ENCODE peak calls at places on chromosome 16, in six cellular contexts. O is AG09309, U is AG10803, G is fibroblast of mammary gland, H is psoas muscle, A is esophagus muscularis mucosa. D is an unnamed sample.

GRCh38 chr16:89033304-89033703 is 56.3 kb upstream of the CBFA2T3 start:
- DNase-seq in G (no peak), O (no peak), H (peak; percentile 25), U (no peak), A (no peak), D (no peak)

GRCh38 chr16:85296859-85297698 is 184.8 kb upstream of the CIBAR2 start:
- DNase-seq in H (peak; percentile 78), A (no peak), U (peak; percentile 29), G (peak; percentile 24), O (no peak), D (no peak)

GRCh38 chr16:4324871-4325740 is 9.2 kb downstream of the GLIS2 start:
- DNase-seq in H (peak; percentile 54), A (no peak), U (no peak), G (no peak), O (no peak), D (no peak)

GRCh38 chr16:9060225-9060624 is 31.2 kb upstream of the HAPSTR1 start:
- DNase-seq in H (no peak), A (no peak), G (peak; percentile 48), U (no peak), O (no peak), D (no peak)

GRCh38 chr16:78045865-78046581 is 23.7 kb downstream of the CLEC3A start:
- DNase-seq in U (peak; percentile 49), H (no peak), O (no peak), A (no peak), G (peak; percentile 14), D (peak; percentile 92)

GRCh38 chr16:80125677-80126076 is 415.1 kb upstream of the DYNLRB2 start:
- DNase-seq in H (peak; percentile 62), O (no peak), G (no peak), U (peak; percentile 49), A (no peak), D (no peak)

GRCh38 chr16:57235128-57236092 is 9.6 kb upstream of the ARL2BP start:
- DNase-seq in G (peak; percentile 85), U (no peak), A (no peak), H (no peak), O (no peak), D (no peak)

GRCh38 chr16:23679274-23679985 is 741 bp downstream of the PLK1 start:
- DNase-seq in U (no peak), O (no peak), G (peak; percentile 34), A (no peak), H (no peak), D (no peak)

GRCh38 chr16:6835941-6836340 is 496.7 kb upstream of the RBFOX1 start:
- DNase-seq in O (no peak), G (no peak), U (no peak), H (no peak), A (no peak), D (no peak)

GRCh38 chr16:2511128-2511785 is 2.5 kb upstream of the ATP6V0C start:
- DNase-seq in O (no peak), G (peak; percentile 78), A (no peak), U (peak; percentile 45), H (peak; percentile 78), D (no peak)

GRCh38 chr16:80158766-80159165 is 382.0 kb upstream of the DYNLRB2 start:
- DNase-seq in O (no peak), A (no peak), U (peak; percentile 74), G (peak; percentile 66), H (no peak), D (no peak)

GRCh38 chr16:77227745-77228144 is 28.5 kb downstream of the SYCE1L start:
- DNase-seq in U (no peak), G (no peak), A (no peak), O (no peak), H (no peak), D (no peak)

GRCh38 chr16:81797443-81797842 is 18.4 kb downstream of the PLCG2 start:
- DNase-seq in A (no peak), U (no peak), H (no peak), G (no peak), O (no peak), D (no peak)

GRCh38 chr16:87216824-87217205 is 100.4 kb downstream of the C16orf95 start:
- DNase-seq in A (no peak), O (no peak), H (no peak), G (no peak), U (no peak), D (no peak)

GRCh38 chr16:53892155-53892554 is 188.2 kb downstream of the FTO start:
- DNase-seq in G (peak; percentile 74), U (peak; percentile 73), H (no peak), O (peak; percentile 42), A (no peak), D (no peak)

GRCh38 chr16:85471469-85472431 is 141.4 kb upstream of the GSE1 start:
- DNase-seq in U (no peak), A (no peak), G (no peak), H (no peak), O (no peak), D (no peak)

GRCh38 chr16:58510776-58511628 is 4.3 kb upstream of the SETD6 start:
- DNase-seq in H (peak; percentile 41), A (no peak), O (no peak), U (no peak), G (no peak), D (peak; percentile 82)

DNA sequence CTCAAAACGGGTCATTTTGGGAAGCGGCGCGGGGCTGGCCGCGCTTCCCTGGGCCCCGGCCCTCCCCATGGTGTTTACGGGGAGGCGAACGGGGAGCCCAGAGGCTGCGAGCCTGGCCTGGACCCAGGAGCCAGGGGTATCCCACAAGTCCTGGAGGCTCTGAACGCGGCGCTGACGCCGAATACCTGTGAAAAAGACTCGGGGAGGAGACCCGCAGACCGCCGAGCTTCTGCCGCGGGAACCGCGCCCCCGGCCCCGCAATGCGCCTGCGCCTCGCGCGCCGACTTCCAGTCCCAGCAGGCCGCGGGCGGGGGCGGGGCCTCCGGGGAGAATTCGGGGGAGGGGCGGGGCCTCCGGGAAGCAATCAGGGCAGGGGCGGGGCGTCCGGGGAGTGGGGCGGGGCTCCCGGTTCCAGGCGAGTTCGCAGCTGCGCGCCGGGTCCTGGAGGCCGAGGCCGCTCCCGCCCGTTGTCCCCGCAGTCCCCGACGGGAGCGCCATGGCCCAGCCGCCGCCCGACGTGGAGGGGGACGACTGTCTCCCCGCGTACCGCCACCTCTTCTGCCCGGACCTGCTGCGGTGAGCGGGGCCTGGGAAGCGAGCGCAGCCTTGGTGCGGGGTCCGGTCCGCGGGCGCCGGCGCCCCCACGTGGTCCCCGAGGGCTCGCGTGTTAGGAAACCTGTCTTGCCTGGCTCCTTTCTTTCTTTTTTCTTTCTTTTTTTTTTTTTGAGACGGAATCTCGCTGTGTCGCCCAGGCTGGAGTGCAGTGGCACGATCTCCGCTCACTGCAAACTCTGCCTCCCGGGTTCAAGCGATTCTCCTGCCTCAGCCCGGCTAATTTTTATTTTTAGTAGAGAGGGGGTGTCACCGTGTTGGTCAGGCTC is at the start of gene DECR2:
- DNase-seq in H (peak; percentile 98), A (peak; percentile 99), O (no peak), U (peak; percentile 83), G (peak; percentile 81), D (peak; percentile 98)
- TF ChIP-seq CTCF in H (peak; percentile 38), A (peak; percentile 62), O (peak; percentile 32), U (peak; percentile 40), G (no peak), D (peak; percentile 54)

DNA sequence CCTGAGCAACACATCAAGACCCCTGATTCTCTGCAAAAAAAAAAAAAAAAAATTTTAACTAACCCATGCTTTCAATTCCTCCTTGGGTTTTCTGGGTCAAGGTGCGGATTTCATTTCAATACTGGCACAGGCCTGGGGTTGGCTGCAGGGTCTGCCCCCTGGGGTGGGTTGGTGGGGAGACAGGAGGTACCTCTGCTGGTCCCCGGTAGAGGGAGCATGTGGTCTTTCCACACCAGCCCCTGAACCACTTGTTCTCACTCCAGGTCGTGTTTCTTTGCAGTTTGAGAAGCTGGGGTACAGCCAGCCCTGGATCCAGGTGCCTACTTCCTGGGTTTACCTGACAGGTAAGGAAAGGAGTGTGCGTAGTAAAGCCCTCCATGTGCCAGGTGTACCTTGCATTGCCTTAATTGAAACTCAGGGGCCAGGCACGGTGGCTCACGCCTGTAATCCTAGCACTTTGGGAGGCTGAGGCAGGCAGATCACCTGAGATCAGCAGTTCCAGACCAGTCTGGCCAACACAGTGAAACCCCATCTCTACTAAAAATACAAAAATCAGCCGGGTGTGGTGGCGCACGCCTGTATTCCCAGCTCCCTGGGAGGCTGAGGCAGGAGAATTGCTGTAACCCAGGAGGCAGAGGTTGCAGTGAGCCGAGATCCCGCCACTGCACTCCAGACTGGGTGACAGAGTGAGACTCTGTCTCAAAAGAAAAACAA is 21.8 kb downstream of the SDR42E2 start:
- DNase-seq in O (no peak), G (no peak), U (no peak), A (no peak), H (no peak), D (no peak)
- TF ChIP-seq CTCF in O (peak; percentile 33), G (peak; percentile 21), U (peak; percentile 19), A (no peak), H (no peak), D (peak; percentile 29)

GRCh38 chr16:47204736-47205499 is 61.2 kb upstream of the NETO2 start:
- DNase-seq in G (no peak), O (no peak), H (no peak), U (no peak), A (no peak), D (no peak)
- TF ChIP-seq CTCF in G (no peak), O (no peak), H (no peak), U (no peak), A (no peak), D (peak; percentile 30)

GRCh38 chr16:71421911-71422310 is 19.9 kb downstream of the TLE7 start:
- DNase-seq in A (no peak), O (no peak), U (no peak), G (peak; percentile 30), H (no peak), D (no peak)
- TF ChIP-seq CTCF in A (no peak), O (peak; percentile 41), U (peak; percentile 44), G (peak; percentile 49), H (no peak), D (peak; percentile 16)

GRCh38 chr16:26963109-26963508 is 103.6 kb upstream of the C16orf82 start:
- DNase-seq in O (no peak), A (no peak), U (peak; percentile 16), H (no peak), G (peak; percentile 59), D (no peak)
- TF ChIP-seq CTCF in O (peak; percentile 54), A (no peak), U (peak; percentile 42), H (no peak), G (peak; percentile 41), D (no peak)

DNA sequence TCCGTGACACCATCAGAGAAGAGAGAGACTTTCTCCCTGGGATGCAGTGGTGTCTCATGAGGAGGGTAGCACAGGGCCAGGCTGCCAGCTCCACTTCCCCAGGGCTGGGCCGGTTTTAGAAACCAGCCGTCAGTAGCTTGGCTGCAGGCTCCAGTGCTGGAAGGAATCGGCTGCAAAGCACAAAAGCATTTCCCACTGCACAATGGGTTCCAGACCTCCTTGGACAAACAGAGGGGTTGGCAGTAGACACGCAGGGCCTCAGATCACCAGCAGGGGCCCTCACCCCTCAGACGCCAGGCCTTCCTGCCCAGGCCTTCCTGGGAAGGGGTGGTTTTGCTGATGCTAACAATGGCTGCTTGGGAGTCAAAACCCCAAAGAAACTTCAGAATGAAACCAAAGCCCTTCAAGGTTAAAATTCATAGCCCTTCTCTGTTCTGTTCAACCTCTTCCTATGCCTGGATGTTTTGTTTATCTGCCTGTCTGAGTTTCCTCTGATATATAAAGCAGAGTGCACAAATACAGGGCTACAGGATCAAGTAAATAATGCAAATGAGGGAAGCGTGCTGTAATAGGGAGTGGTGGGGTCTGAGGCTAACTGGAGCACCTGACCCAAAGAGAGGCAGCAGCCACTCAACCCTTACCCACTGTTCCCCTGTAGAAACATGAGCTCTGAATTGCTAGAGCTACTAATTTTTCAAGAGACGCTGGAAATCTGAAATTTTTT is 26.2 kb downstream of the TEKT5 start:
- DNase-seq in O (no peak), G (peak; percentile 23), U (peak; percentile 11), A (no peak), H (no peak), D (no peak)
- TF ChIP-seq CTCF in O (peak; percentile 47), G (peak; percentile 59), U (peak; percentile 55), A (no peak), H (peak; percentile 24), D (peak; percentile 32)

GRCh38 chr16:73846292-73846849 is 450.2 kb upstream of the PSMD7 start:
- DNase-seq in O (no peak), A (no peak), U (no peak), G (no peak), H (no peak), D (no peak)
- TF ChIP-seq CTCF in O (no peak), A (no peak), U (no peak), G (no peak), H (no peak), D (no peak)

D was measured in osteocyte.